ENCODE peak calls at places on chromosome 20, in ten cellular contexts. One of them, this sample, is unnamed.

GRCh38 chr20:38722708-38723068 is 1.6 kb upstream of the SLC32A1 start:
- DNase-seq in choroid plexus epithelial cell: no peak
- DNase-seq in AG04450: no peak
- DNase-seq in foreskin fibroblast: no peak
- DNase-seq in upper lobe of right lung: no peak
- DNase-seq in heart right ventricle: no peak
- DNase-seq in left lung: no peak
- DNase-seq in mucosa of descending colon: no peak
- DNase-seq in sigmoid colon: no peak
- DNase-seq in ascending aorta: no peak
- DNase-seq in this sample: peak

GRCh38 chr20:341682-342081 is 5.2 kb upstream of the NRSN2 start:
- DNase-seq in choroid plexus epithelial cell: peak
- DNase-seq in AG04450: no peak
- DNase-seq in foreskin fibroblast: peak
- DNase-seq in upper lobe of right lung: no peak
- DNase-seq in heart right ventricle: no peak
- DNase-seq in left lung: no peak
- DNase-seq in mucosa of descending colon: no peak
- DNase-seq in sigmoid colon: no peak
- DNase-seq in ascending aorta: no peak
- DNase-seq in this sample: no peak

GRCh38 chr20:59222982-59223610 is 59.5 kb downstream of the ZNF831 start:
- DNase-seq in choroid plexus epithelial cell: peak
- DNase-seq in AG04450: no peak
- DNase-seq in foreskin fibroblast: no peak
- DNase-seq in upper lobe of right lung: no peak
- DNase-seq in heart right ventricle: no peak
- DNase-seq in left lung: no peak
- DNase-seq in mucosa of descending colon: no peak
- DNase-seq in sigmoid colon: no peak
- DNase-seq in ascending aorta: no peak
- DNase-seq in this sample: peak

GRCh38 chr20:34415079-34415478 is 52.0 kb downstream of the ITCH start:
- DNase-seq in choroid plexus epithelial cell: no peak
- DNase-seq in AG04450: no peak
- DNase-seq in foreskin fibroblast: no peak
- DNase-seq in upper lobe of right lung: no peak
- DNase-seq in heart right ventricle: no peak
- DNase-seq in left lung: no peak
- DNase-seq in mucosa of descending colon: no peak
- DNase-seq in sigmoid colon: no peak
- DNase-seq in ascending aorta: no peak
- DNase-seq in this sample: no peak

GRCh38 chr20:20466341-20466879 is 98.5 kb downstream of the INSM1 start:
- DNase-seq in choroid plexus epithelial cell: peak
- DNase-seq in AG04450: no peak
- DNase-seq in foreskin fibroblast: peak
- DNase-seq in upper lobe of right lung: no peak
- DNase-seq in heart right ventricle: no peak
- DNase-seq in left lung: no peak
- DNase-seq in mucosa of descending colon: no peak
- DNase-seq in sigmoid colon: no peak
- DNase-seq in ascending aorta: no peak
- DNase-seq in this sample: no peak

GRCh38 chr20:22807646-22808045 is 223.3 kb upstream of the FOXA2 start:
- DNase-seq in choroid plexus epithelial cell: no peak
- DNase-seq in AG04450: no peak
- DNase-seq in foreskin fibroblast: no peak
- DNase-seq in upper lobe of right lung: no peak
- DNase-seq in heart right ventricle: no peak
- DNase-seq in left lung: no peak
- DNase-seq in mucosa of descending colon: no peak
- DNase-seq in sigmoid colon: no peak
- DNase-seq in ascending aorta: no peak
- DNase-seq in this sample: no peak

GRCh38 chr20:59526242-59527225 is 77.8 kb upstream of the PHACTR3 start:
- DNase-seq in choroid plexus epithelial cell: peak
- DNase-seq in AG04450: no peak
- DNase-seq in foreskin fibroblast: no peak
- DNase-seq in upper lobe of right lung: no peak
- DNase-seq in heart right ventricle: no peak
- DNase-seq in left lung: no peak
- DNase-seq in mucosa of descending colon: no peak
- DNase-seq in sigmoid colon: no peak
- DNase-seq in ascending aorta: no peak
- DNase-seq in this sample: no peak

GRCh38 chr20:8473459-8473858 is 341.4 kb downstream of the PLCB1 start:
- DNase-seq in choroid plexus epithelial cell: no peak
- DNase-seq in AG04450: no peak
- DNase-seq in foreskin fibroblast: no peak
- DNase-seq in upper lobe of right lung: no peak
- DNase-seq in heart right ventricle: no peak
- DNase-seq in left lung: no peak
- DNase-seq in mucosa of descending colon: no peak
- DNase-seq in sigmoid colon: no peak
- DNase-seq in ascending aorta: no peak
- DNase-seq in this sample: no peak

GRCh38 chr20:11907621-11908020 is 10.1 kb upstream of the BTBD3 start:
- DNase-seq in choroid plexus epithelial cell: no peak
- DNase-seq in AG04450: no peak
- DNase-seq in foreskin fibroblast: no peak
- DNase-seq in upper lobe of right lung: no peak
- DNase-seq in heart right ventricle: no peak
- DNase-seq in left lung: no peak
- DNase-seq in mucosa of descending colon: no peak
- DNase-seq in sigmoid colon: no peak
- DNase-seq in ascending aorta: no peak
- DNase-seq in this sample: no peak

GRCh38 chr20:55893031-55893430 is 112.3 kb downstream of the CBLN4 start:
- DNase-seq in choroid plexus epithelial cell: no peak
- DNase-seq in AG04450: no peak
- DNase-seq in foreskin fibroblast: no peak
- DNase-seq in upper lobe of right lung: no peak
- DNase-seq in heart right ventricle: no peak
- DNase-seq in left lung: no peak
- DNase-seq in mucosa of descending colon: no peak
- DNase-seq in sigmoid colon: no peak
- DNase-seq in ascending aorta: no peak
- DNase-seq in this sample: no peak

GRCh38 chr20:1809611-1810510 is 85.3 kb upstream of the SIRPA start:
- DNase-seq in choroid plexus epithelial cell: no peak
- DNase-seq in AG04450: no peak
- DNase-seq in foreskin fibroblast: peak
- DNase-seq in upper lobe of right lung: no peak
- DNase-seq in heart right ventricle: no peak
- DNase-seq in left lung: no peak
- DNase-seq in mucosa of descending colon: no peak
- DNase-seq in sigmoid colon: no peak
- DNase-seq in ascending aorta: peak
- DNase-seq in this sample: no peak

GRCh38 chr20:58139849-58140786 is 88.3 kb downstream of the ANKRD60 start:
- DNase-seq in choroid plexus epithelial cell: no peak
- DNase-seq in AG04450: no peak
- DNase-seq in foreskin fibroblast: no peak
- DNase-seq in upper lobe of right lung: peak
- DNase-seq in heart right ventricle: no peak
- DNase-seq in left lung: no peak
- DNase-seq in mucosa of descending colon: no peak
- DNase-seq in sigmoid colon: peak
- DNase-seq in ascending aorta: no peak
- DNase-seq in this sample: no peak

GRCh38 chr20:11193241-11193640 is 519.4 kb upstream of the JAG1 start:
- DNase-seq in choroid plexus epithelial cell: no peak
- DNase-seq in AG04450: no peak
- DNase-seq in foreskin fibroblast: peak
- DNase-seq in upper lobe of right lung: no peak
- DNase-seq in heart right ventricle: no peak
- DNase-seq in left lung: no peak
- DNase-seq in mucosa of descending colon: no peak
- DNase-seq in sigmoid colon: no peak
- DNase-seq in ascending aorta: no peak
- DNase-seq in this sample: no peak

GRCh38 chr20:23187759-23188158 is 101.6 kb upstream of the CD93 start:
- DNase-seq in choroid plexus epithelial cell: no peak
- DNase-seq in AG04450: no peak
- DNase-seq in foreskin fibroblast: no peak
- DNase-seq in upper lobe of right lung: no peak
- DNase-seq in heart right ventricle: peak
- DNase-seq in left lung: peak
- DNase-seq in mucosa of descending colon: no peak
- DNase-seq in sigmoid colon: no peak
- DNase-seq in ascending aorta: peak
- DNase-seq in this sample: no peak

GRCh38 chr20:40749985-40750506 is 61.0 kb upstream of the MAFB start:
- DNase-seq in choroid plexus epithelial cell: no peak
- DNase-seq in AG04450: no peak
- DNase-seq in foreskin fibroblast: peak
- DNase-seq in upper lobe of right lung: no peak
- DNase-seq in heart right ventricle: no peak
- DNase-seq in left lung: no peak
- DNase-seq in mucosa of descending colon: no peak
- DNase-seq in sigmoid colon: no peak
- DNase-seq in ascending aorta: peak
- DNase-seq in this sample: no peak

GRCh38 chr20:38195521-38195920 is 30.5 kb upstream of the TGM2 start:
- DNase-seq in choroid plexus epithelial cell: no peak
- DNase-seq in AG04450: no peak
- DNase-seq in foreskin fibroblast: no peak
- DNase-seq in upper lobe of right lung: no peak
- DNase-seq in heart right ventricle: no peak
- DNase-seq in left lung: no peak
- DNase-seq in mucosa of descending colon: no peak
- DNase-seq in sigmoid colon: peak
- DNase-seq in ascending aorta: peak
- DNase-seq in this sample: no peak

DNA sequence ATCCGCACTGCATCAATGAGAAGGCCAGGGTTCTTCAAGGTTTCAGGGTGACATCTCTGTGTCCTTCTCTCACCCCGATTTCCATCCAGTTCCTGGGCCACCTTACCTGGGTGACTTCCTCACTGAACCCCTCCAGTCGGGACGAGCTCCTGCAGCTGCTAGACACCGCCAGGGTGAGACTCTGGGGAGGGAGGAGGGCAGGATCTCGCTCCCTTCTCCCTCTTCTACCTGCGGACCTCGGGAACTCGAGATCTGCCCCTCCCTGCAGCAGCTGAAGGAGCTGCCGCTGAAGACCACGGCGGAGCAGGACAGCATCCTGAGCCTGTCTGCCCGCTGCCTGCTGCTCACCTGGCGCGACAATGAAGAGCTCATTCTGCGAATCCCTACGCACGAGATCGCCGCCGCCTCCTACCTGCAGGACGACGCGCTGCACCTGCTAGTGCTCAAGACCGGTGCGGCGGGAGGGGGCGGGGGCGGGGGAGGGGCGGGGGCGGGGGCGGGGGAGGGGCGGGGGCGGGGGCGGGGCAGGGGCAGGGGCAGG is 7.5 kb downstream of the CCM2L start:
- DNase-seq in choroid plexus epithelial cell: no peak
- DNase-seq in AG04450: no peak
- DNase-seq in foreskin fibroblast: no peak
- DNase-seq in upper lobe of right lung: peak
- DNase-seq in heart right ventricle: no peak
- DNase-seq in left lung: no peak
- DNase-seq in mucosa of descending colon: no peak
- DNase-seq in sigmoid colon: no peak
- DNase-seq in ascending aorta: no peak
- DNase-seq in this sample: no peak
- TF ChIP-seq CTCF in choroid plexus epithelial cell: no peak
- TF ChIP-seq CTCF in AG04450: no peak
- TF ChIP-seq CTCF in foreskin fibroblast: no peak
- TF ChIP-seq CTCF in upper lobe of right lung: peak
- TF ChIP-seq CTCF in heart right ventricle: no peak
- TF ChIP-seq CTCF in left lung: peak
- TF ChIP-seq CTCF in mucosa of descending colon: no peak
- TF ChIP-seq CTCF in sigmoid colon: no peak
- TF ChIP-seq CTCF in ascending aorta: no peak
- TF ChIP-seq CTCF in this sample: peak

GRCh38 chr20:44598413-44599290 is 16.3 kb downstream of the PKIG start:
- DNase-seq in choroid plexus epithelial cell: peak
- DNase-seq in AG04450: no peak
- DNase-seq in foreskin fibroblast: no peak
- DNase-seq in upper lobe of right lung: no peak
- DNase-seq in heart right ventricle: peak
- DNase-seq in left lung: no peak
- DNase-seq in mucosa of descending colon: no peak
- DNase-seq in sigmoid colon: no peak
- DNase-seq in ascending aorta: no peak
- DNase-seq in this sample: no peak
- TF ChIP-seq CTCF in choroid plexus epithelial cell: peak
- TF ChIP-seq CTCF in AG04450: peak
- TF ChIP-seq CTCF in foreskin fibroblast: no peak
- TF ChIP-seq CTCF in upper lobe of right lung: peak
- TF ChIP-seq CTCF in heart right ventricle: peak
- TF ChIP-seq CTCF in left lung: no peak
- TF ChIP-seq CTCF in mucosa of descending colon: no peak
- TF ChIP-seq CTCF in sigmoid colon: no peak
- TF ChIP-seq CTCF in ascending aorta: peak
- TF ChIP-seq CTCF in this sample: peak

DNA sequence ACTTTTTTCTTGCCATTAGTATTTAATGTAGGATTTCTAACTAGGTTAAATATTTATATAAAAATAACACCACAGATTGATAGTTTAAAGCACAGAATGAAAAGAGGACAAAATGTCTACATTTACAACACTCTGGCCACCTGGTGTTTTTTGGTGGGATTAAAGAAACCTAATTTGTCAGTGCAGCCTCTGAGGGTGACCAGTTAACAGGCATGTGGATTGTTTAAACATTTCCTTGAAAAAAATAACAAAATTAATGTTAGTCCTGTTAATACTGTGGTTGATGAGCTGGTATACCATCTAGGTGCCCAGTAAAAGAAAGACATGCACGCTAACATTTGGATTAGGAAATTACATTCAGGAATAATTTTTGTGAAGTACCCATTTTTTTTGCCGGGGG is 8.8 kb downstream of the SLC9A8 start:
- DNase-seq in choroid plexus epithelial cell: no peak
- DNase-seq in AG04450: no peak
- DNase-seq in foreskin fibroblast: no peak
- DNase-seq in upper lobe of right lung: no peak
- DNase-seq in heart right ventricle: no peak
- DNase-seq in left lung: no peak
- DNase-seq in mucosa of descending colon: no peak
- DNase-seq in sigmoid colon: no peak
- DNase-seq in ascending aorta: no peak
- DNase-seq in this sample: no peak
- TF ChIP-seq CTCF in choroid plexus epithelial cell: no peak
- TF ChIP-seq CTCF in AG04450: no peak
- TF ChIP-seq CTCF in foreskin fibroblast: no peak
- TF ChIP-seq CTCF in upper lobe of right lung: no peak
- TF ChIP-seq CTCF in heart right ventricle: no peak
- TF ChIP-seq CTCF in left lung: no peak
- TF ChIP-seq CTCF in mucosa of descending colon: no peak
- TF ChIP-seq CTCF in sigmoid colon: no peak
- TF ChIP-seq CTCF in ascending aorta: no peak
- TF ChIP-seq CTCF in this sample: no peak

DNA sequence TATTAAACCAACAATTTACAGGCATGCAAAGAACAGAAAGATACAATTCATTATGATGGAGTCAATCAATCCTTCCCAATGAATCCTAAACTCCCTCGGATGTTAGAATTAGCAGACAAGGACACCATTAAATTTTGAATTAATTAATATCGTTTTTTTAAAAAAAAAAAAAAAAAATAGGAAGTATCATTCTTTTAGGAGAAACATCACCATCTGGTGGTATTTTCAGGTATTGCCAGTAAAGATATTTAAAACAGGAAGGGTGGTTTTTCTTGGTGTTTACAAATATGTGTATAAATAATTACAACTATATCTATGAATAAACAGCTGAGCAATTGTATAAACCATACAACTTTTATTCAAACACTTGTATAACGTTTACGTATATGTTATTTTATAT is 564.4 kb downstream of the HAO1 start:
- DNase-seq in choroid plexus epithelial cell: peak
- DNase-seq in AG04450: no peak
- DNase-seq in foreskin fibroblast: no peak
- DNase-seq in upper lobe of right lung: no peak
- DNase-seq in heart right ventricle: no peak
- DNase-seq in left lung: no peak
- DNase-seq in mucosa of descending colon: no peak
- DNase-seq in sigmoid colon: no peak
- DNase-seq in ascending aorta: no peak
- DNase-seq in this sample: no peak
- TF ChIP-seq CTCF in choroid plexus epithelial cell: peak
- TF ChIP-seq CTCF in AG04450: peak
- TF ChIP-seq CTCF in foreskin fibroblast: peak
- TF ChIP-seq CTCF in upper lobe of right lung: peak
- TF ChIP-seq CTCF in heart right ventricle: peak
- TF ChIP-seq CTCF in left lung: peak
- TF ChIP-seq CTCF in mucosa of descending colon: no peak
- TF ChIP-seq CTCF in sigmoid colon: no peak
- TF ChIP-seq CTCF in ascending aorta: no peak
- TF ChIP-seq CTCF in this sample: peak